ENCODE peak calls at places on chromosomes 5 and 9, in ten cellular contexts. L is Panc1; T is transverse colon; X is right atrium auricular region; D is testis; C is HCT116; O is pancreas; K is CD8-positive, alpha-beta memory T cell; V is endothelial cell of umbilical vein; F is lower lobe of right lung. E is an unnamed sample.

GRCh38 chr5:97547414-97547813 is 364.4 kb upstream of the RIOK2 start:
- DNase-seq in D (no peak), V (no peak), T (no peak), C (no peak), L (no peak), O (no peak), X (no peak), F (no peak), K (no peak), E (no peak)

GRCh38 chr9:137647096-137647709 is 28.4 kb downstream of the EHMT1 start:
- DNase-seq in F (no peak), C (no peak), L (no peak), V (no peak), O (no peak), T (no peak), X (no peak), D (no peak), K (no peak), E (no peak)

GRCh38 chr5:84961903-84962302 is 577.2 kb upstream of the EDIL3 start:
- DNase-seq in X (no peak), F (no peak), T (no peak), K (no peak), V (no peak), C (no peak), L (no peak), D (no peak), O (no peak), E (no peak)

GRCh38 chr9:122875523-122875922 is 29.6 kb downstream of the RC3H2 start:
- DNase-seq in K (no peak), V (no peak), F (no peak), C (no peak), X (no peak), D (no peak), T (no peak), O (no peak), L (no peak), E (no peak)

GRCh38 chr5:106171132-106171531 is 1499.6 kb downstream of the EFNA5 start:
- DNase-seq in L (no peak), T (no peak), D (no peak), C (no peak), K (no peak), X (no peak), V (peak), F (no peak), O (no peak), E (no peak)

GRCh38 chr5:154648229-154648628 is 106.9 kb upstream of the LARP1 start:
- DNase-seq in T (no peak), V (no peak), X (no peak), O (no peak), L (no peak), D (no peak), F (no peak), C (no peak), K (no peak), E (no peak)

GRCh38 chr5:139458580-139459407 is 3.7 kb downstream of the ECSCR start:
- DNase-seq in V (peak), X (no peak), F (no peak), D (no peak), K (peak), T (peak), O (no peak), L (no peak), C (no peak), E (peak)

GRCh38 chr5:58156977-58157701 is 302.7 kb downstream of the PLK2 start:
- DNase-seq in D (no peak), T (no peak), K (no peak), V (peak), L (no peak), C (no peak), O (peak), F (no peak), X (no peak), E (no peak)

GRCh38 chr9:69204869-69205268 is 30.8 kb downstream of the TJP2 start:
- DNase-seq in C (no peak), L (no peak), X (peak), D (peak), T (no peak), V (no peak), K (no peak), O (no peak), F (no peak), E (no peak)

GRCh38 chr5:81962041-81962440 is 9.8 kb upstream of the ATG10 start:
- DNase-seq in D (no peak), F (no peak), V (no peak), L (no peak), T (no peak), C (no peak), O (no peak), K (no peak), X (no peak), E (no peak)

GRCh38 chr9:136437839-136438547 is 1.7 kb downstream of the INPP5E start:
- DNase-seq in D (no peak), T (no peak), K (peak), C (no peak), X (no peak), O (peak), L (no peak), F (no peak), V (no peak), E (no peak)

GRCh38 chr9:105413486-105414068 is 34.3 kb upstream of the FSD1L start:
- DNase-seq in F (no peak), V (peak), L (no peak), T (peak), O (no peak), X (no peak), K (no peak), D (peak), C (peak), E (no peak)

GRCh38 chr9:92094655-92095054 is 20.6 kb downstream of the SPTLC1 start:
- DNase-seq in K (no peak), O (no peak), C (peak), T (no peak), L (no peak), F (no peak), D (no peak), X (no peak), V (no peak), E (peak)

GRCh38 chr5:158967566-158967965 is 132.2 kb downstream of the EBF1 start:
- DNase-seq in T (no peak), L (no peak), C (no peak), V (no peak), K (no peak), O (no peak), F (no peak), D (no peak), X (no peak), E (no peak)

GRCh38 chr9:124298646-124299235 is 41.0 kb downstream of the NEK6 start:
- DNase-seq in V (no peak), L (no peak), K (no peak), T (no peak), O (peak), C (no peak), D (no peak), F (no peak), X (no peak), E (no peak)

GRCh38 chr5:17720070-17720469 is 85.8 kb downstream of the TAF11L14 start:
- DNase-seq in L (no peak), C (no peak), K (no peak), F (no peak), V (no peak), D (no peak), O (peak), T (no peak), X (no peak), E (no peak)

GRCh38 chr9:4955836-4956235 is 29.2 kb upstream of the JAK2 start:
- DNase-seq in O (no peak), V (no peak), T (no peak), F (no peak), C (no peak), L (no peak), X (no peak), K (no peak), D (no peak), E (no peak)

GRCh38 chr9:79300153-79300552 is 271.6 kb upstream of the TLE4 start:
- DNase-seq in L (no peak), K (no peak), T (no peak), X (no peak), C (no peak), V (no peak), F (no peak), D (no peak), O (no peak), E (no peak)

GRCh38 chr5:109324941-109325340 is 84.8 kb downstream of the PJA2 start:
- DNase-seq in O (no peak), C (no peak), L (no peak), F (no peak), K (no peak), X (no peak), T (no peak), V (no peak), D (no peak), E (no peak)

GRCh38 chr5:82163459-82164108 is 114.6 kb downstream of the RPS23 start:
- DNase-seq in T (no peak), X (no peak), F (no peak), V (peak), C (no peak), K (no peak), L (no peak), D (no peak), O (no peak), E (no peak)

GRCh38 chr9:92666912-92667532 is 2.9 kb downstream of the IPPK start:
- DNase-seq in F (no peak), D (no peak), O (no peak), V (no peak), X (no peak), K (no peak), T (no peak), C (no peak), L (no peak), E (no peak)

GRCh38 chr9:108002296-108003056 is 512.9 kb upstream of the KLF4 start:
- DNase-seq in K (no peak), X (no peak), F (no peak), O (no peak), D (peak), T (peak), C (peak), V (no peak), L (no peak), E (no peak)

GRCh38 chr5:83331842-83332241 is 139.7 kb upstream of the VCAN start:
- DNase-seq in V (no peak), D (no peak), F (no peak), O (no peak), C (no peak), T (no peak), K (no peak), L (no peak), X (no peak), E (no peak)

GRCh38 chr5:112977440-112977861 is 853 bp downstream of the DCP2 start:
- DNase-seq in L (no peak), V (peak), F (no peak), D (no peak), K (no peak), O (no peak), C (no peak), T (no peak), X (no peak), E (no peak)

GRCh38 chr5:2017540-2018389 is 135.0 kb upstream of the IRX4 start:
- DNase-seq in T (no peak), L (peak), V (peak), X (no peak), F (no peak), K (no peak), C (peak), O (no peak), D (peak), E (no peak)

GRCh38 chr9:120522032-120522431 is 57.9 kb downstream of the CDK5RAP2 start:
- DNase-seq in O (no peak), X (no peak), V (no peak), K (no peak), L (no peak), C (no peak), T (no peak), F (no peak), D (no peak), E (no peak)

GRCh38 chr9:101098392-101098791 is 69.9 kb downstream of the PLPPR1 start:
- DNase-seq in D (no peak), F (no peak), O (no peak), K (no peak), C (no peak), T (no peak), V (no peak), X (no peak), L (no peak), E (no peak)

GRCh38 chr9:14441976-14442651 is 128.2 kb upstream of the NFIB start:
- DNase-seq in C (peak), F (no peak), D (peak), K (no peak), O (no peak), L (no peak), T (no peak), X (no peak), V (no peak), E (no peak)

GRCh38 chr9:92064711-92065110 is 50.5 kb downstream of the SPTLC1 start:
- DNase-seq in V (no peak), K (no peak), T (no peak), O (no peak), X (no peak), F (no peak), L (no peak), D (no peak), C (no peak), E (no peak)

GRCh38 chr9:114248274-114248673 is 74.6 kb upstream of the ORM1 start:
- DNase-seq in C (no peak), F (no peak), X (no peak), V (no peak), K (no peak), L (no peak), D (no peak), O (no peak), T (no peak), E (no peak)

GRCh38 chr9:124348831-124349230 is 66.4 kb downstream of the PSMB7 start:
- DNase-seq in C (no peak), T (no peak), X (no peak), K (no peak), D (no peak), L (no peak), V (no peak), O (no peak), F (peak), E (no peak)

GRCh38 chr5:100270323-100270771 is 264.8 kb upstream of the FAM174A start:
- DNase-seq in D (no peak), T (no peak), X (no peak), V (peak), F (no peak), K (no peak), O (no peak), C (no peak), L (no peak), E (no peak)

GRCh38 chr5:65076251-65076869 is 307.6 kb downstream of the CWC27 start:
- DNase-seq in F (peak), C (peak), D (peak), T (peak), K (peak), V (peak), O (no peak), X (peak), L (no peak), E (peak)

GRCh38 chr9:94869415-94869838 is 142.9 kb downstream of the AOPEP start:
- DNase-seq in T (no peak), C (no peak), F (no peak), V (peak), L (no peak), D (no peak), X (no peak), K (no peak), O (no peak), E (no peak)

GRCh38 chr5:78530342-78531096 is 118.1 kb downstream of the LHFPL2 start:
- DNase-seq in L (no peak), V (peak), O (no peak), D (no peak), X (no peak), T (no peak), K (no peak), F (no peak), C (no peak), E (no peak)

GRCh38 chr9:129886226-129887174 is 51.2 kb downstream of the USP20 start:
- DNase-seq in X (no peak), F (no peak), C (no peak), L (no peak), D (peak), K (peak), O (no peak), V (peak), T (peak), E (peak)

GRCh38 chr9:129881547-129882324 is 46.5 kb downstream of the USP20 start:
- DNase-seq in C (no peak), V (no peak), D (no peak), X (no peak), O (no peak), F (no peak), K (no peak), L (no peak), T (no peak), E (no peak)

GRCh38 chr9:129885670-129886106 is 50.4 kb downstream of the USP20 start:
- DNase-seq in D (peak), T (peak), V (peak), L (peak), C (peak), F (peak), K (peak), O (peak), X (peak), E (peak)

GRCh38 chr9:129885018-129885669 is 49.9 kb downstream of the USP20 start:
- DNase-seq in T (peak), X (no peak), L (no peak), K (peak), C (no peak), F (peak), O (peak), D (peak), V (peak), E (no peak)

DNA sequence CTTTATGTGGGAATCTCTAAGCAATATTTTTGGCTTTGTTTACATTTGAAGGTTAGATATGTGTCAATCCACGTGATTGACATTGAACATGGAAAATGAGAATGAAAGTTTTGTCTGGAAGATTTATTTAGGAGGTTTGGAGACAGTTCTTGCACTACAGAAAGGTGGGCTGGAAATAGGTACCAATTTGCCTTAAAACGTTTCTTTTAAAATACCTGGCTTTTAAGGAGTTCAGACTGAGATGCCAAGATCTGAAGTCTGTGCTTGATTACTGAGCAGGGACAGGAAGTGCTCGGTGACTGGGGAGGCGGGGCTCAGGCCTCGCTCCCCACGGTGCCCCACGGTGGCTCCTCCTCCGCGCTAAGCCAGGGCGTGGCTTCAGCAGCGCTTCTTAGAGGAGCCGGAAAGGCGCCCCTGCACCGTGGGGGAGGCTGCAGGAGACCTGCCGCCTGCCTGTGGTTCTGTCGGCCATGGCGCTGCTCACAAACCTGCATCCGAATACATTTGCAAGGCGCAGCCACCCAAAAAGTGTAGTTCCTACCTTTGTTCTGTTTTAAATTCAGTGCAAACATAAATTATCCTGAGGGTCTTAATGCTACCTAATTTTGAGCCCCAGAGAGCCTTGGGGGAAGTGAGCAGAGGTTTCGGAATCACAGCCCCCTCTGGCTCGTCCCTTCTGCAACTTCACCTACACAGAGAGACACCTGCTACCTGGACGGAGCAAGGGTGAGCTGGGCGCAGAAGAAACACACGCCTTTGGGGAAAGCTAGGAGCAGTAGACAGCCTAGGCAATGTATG is 49.2 kb downstream of the USP20 start:
- DNase-seq in L (no peak), V (peak), X (peak), D (peak), T (peak), K (peak), O (peak), C (peak), F (peak), E (peak)
- H3K27ac ChIP-seq in L (no peak), V (no peak), X (peak), D (peak), T (peak), K (peak), O (peak), C (peak), F (peak), E (peak)

DNA sequence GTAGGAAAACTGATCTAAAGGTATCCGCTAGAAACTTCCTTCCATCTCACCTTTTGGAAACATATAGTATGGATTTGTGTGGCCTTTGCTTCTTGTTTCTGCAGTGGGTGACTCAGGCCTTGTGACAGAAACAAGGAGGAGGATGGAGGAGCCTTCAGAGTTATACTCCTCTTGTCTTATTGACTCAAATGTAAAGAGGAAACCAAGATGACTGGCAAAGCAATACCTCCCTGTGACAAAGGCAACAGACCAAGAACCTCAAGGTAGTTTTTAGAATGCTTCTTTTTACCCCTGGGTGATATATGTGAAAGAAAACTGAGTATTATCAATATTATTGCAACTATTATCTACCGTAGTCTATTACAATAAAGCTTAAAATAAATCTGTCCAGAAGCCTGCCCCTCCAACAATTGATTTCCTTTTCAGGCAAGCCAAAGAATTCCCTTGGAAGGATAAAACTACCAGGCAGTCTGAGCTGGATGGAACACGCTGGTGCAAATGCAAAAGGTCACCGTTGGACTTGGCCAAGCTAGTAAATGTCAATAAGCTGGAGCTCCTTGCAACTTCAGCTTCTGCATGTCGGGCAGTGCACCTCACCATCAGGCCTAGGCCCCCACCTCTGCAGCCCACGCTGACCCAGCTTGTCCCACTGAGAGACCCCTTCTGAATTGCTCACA is 123.5 kb upstream of the SLIT3 start:
- DNase-seq in X (no peak), C (no peak), T (no peak), O (no peak), K (no peak), V (no peak), L (no peak), D (no peak), F (no peak), E (no peak)
- H3K27ac ChIP-seq in X (no peak), C (no peak), T (no peak), O (no peak), K (no peak), V (no peak), L (no peak), D (no peak), F (no peak), E (no peak)

DNA sequence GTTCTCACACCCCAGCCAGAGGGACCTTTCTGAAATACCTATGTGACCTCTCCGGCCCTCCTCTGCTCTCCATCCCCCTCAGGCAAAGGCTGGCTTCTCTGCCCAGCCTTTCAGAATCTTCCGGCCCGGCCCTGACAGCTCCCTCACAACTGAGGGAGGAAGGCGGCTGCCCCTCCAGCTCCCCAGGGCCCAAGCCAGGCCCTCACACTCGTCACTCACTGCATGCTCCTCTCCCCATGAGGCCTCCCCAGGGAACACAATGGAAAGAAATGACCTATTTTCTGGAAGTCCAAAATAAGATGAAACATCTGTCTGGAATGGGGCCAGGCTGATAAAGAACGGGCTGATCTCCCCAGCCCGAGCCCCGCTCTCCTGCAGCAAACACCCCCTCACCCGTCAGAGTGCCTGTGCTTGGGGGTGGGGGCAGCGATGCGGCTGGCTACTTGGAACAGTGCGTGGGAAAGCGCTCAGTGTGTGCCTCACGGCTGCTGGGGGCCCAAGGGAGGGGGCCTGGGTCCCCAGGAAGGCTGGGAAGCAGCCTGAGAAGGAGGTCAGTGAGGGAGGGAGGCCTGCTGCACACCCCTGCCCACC is 11.3 kb downstream of the PDGFRB start:
- DNase-seq in L (no peak), C (no peak), X (peak), V (no peak), T (no peak), F (no peak), D (peak), O (no peak), K (no peak), E (no peak)
- H3K27ac ChIP-seq in L (no peak), C (no peak), X (peak), V (no peak), T (peak), F (peak), D (peak), O (no peak), K (peak), E (no peak)

GRCh38 chr9:109239240-109239639 is 72.2 kb upstream of the FRRS1L start:
- DNase-seq in T (no peak), V (no peak), O (no peak), C (no peak), L (no peak), D (no peak), X (no peak), F (no peak), K (no peak), E (no peak)
- H3K27ac ChIP-seq in T (no peak), V (no peak), O (no peak), C (no peak), L (no peak), D (no peak), X (no peak), F (no peak), K (no peak), E (no peak)

GRCh38 chr5:54045077-54045792 is 265.1 kb downstream of the ARL15 start:
- DNase-seq in C (no peak), X (no peak), V (no peak), O (peak), L (no peak), K (no peak), T (no peak), F (no peak), D (no peak), E (no peak)
- H3K27ac ChIP-seq in C (no peak), X (no peak), V (no peak), O (peak), L (no peak), K (no peak), T (no peak), F (no peak), D (no peak), E (no peak)

E was measured in CD8-positive, alpha-beta T cell.